ENCODE peak calls at places on chromosomes 2 and 18, in seven cellular contexts. E is heart left ventricle; M is thyroid gland; K is suprapubic skin; B is CD8-positive, alpha-beta T cell; R is colonic mucosa; U is GM23248. C is an unnamed sample.
A peak's percentile ranks its signal among the peaks of the same experiment; 100 is the strongest.

GRCh38 chr2:191845248-191845715 is 1.6 kb downstream of the CAVIN2 start:
- DNase-seq in M (peak; percentile 64), B (no peak), U (no peak), E (peak; percentile 82), R (no peak), K (no peak), C (no peak)

GRCh38 chr2:96423866-96424265 is 81.3 kb downstream of the NEURL3 start:
- DNase-seq in E (no peak), B (no peak), R (no peak), K (no peak), M (no peak), U (peak; percentile 74), C (no peak)

GRCh38 chr2:140033638-140034037 is 1253.4 kb upstream of the NXPH2 start:
- DNase-seq in R (no peak), U (no peak), E (no peak), M (no peak), K (no peak), B (no peak), C (no peak)

GRCh38 chr2:57877811-57878572 is 168.6 kb upstream of the VRK2 start:
- DNase-seq in E (no peak), R (no peak), B (no peak), U (no peak), K (no peak), M (no peak), C (no peak)

GRCh38 chr2:23926289-23926749 is 604 bp downstream of the ATAD2B start:
- DNase-seq in B (no peak), M (peak; percentile 48), R (peak; percentile 45), U (peak; percentile 66), E (peak; percentile 51), K (peak; percentile 81), C (no peak)

GRCh38 chr2:73268831-73269685 is 15.2 kb downstream of the FBXO41 start:
- DNase-seq in E (no peak), R (peak; percentile 81), U (peak; percentile 50), B (peak; percentile 81), M (peak; percentile 57), K (no peak), C (peak; percentile 82)

GRCh38 chr2:42492691-42493467 is 903 bp downstream of the KCNG3 start:
- DNase-seq in K (no peak), B (peak; percentile 41), R (peak; percentile 39), M (peak; percentile 12), E (no peak), U (peak; percentile 12), C (peak; percentile 28)

GRCh38 chr2:3641181-3641580 is 16.8 kb upstream of the ALLC start:
- DNase-seq in U (no peak), E (peak; percentile 20), B (no peak), K (peak; percentile 50), M (peak; percentile 27), R (no peak), C (no peak)

GRCh38 chr18:48535956-48536355 is 2.9 kb upstream of the CTIF start:
- DNase-seq in B (no peak), E (no peak), U (no peak), M (no peak), K (peak; percentile 23), R (no peak), C (no peak)

DNA sequence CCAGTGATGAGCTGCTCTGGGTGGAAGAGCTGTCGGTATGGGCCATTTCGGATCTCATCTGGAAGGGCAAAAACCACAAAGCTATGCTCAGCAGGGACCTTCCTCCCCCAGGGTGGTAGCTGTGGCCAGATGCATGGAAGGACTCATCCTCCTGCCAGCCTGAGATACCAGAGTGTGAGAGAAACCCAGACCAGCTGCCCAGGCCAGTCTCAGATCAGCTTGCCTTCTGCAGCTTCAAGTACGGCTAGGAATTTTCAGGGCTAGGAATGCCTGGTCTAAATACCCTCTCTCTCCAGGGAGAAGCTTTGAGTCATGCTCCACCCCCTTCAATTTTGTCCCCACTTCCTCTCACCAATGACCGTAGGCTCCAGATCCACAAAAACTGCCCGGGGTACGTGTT is 1.4 kb upstream of the TUBA4B start:
- DNase-seq in R (no peak), B (no peak), K (no peak), U (peak; percentile 18), M (no peak), E (no peak), C (no peak)
- H3K4me1 ChIP-seq in R (peaks cover 35% of the 10 kb centered on the region), B (peaks cover 60% of the 10 kb centered on the region), K (peaks cover 83% of the 10 kb centered on the region), U (peaks cover 41% of the 10 kb centered on the region), M (peaks cover 31% of the 10 kb centered on the region), E (peaks cover 62% of the 10 kb centered on the region), C (peaks cover 11% of the 10 kb centered on the region)

GRCh38 chr18:74488354-74488753 is 7.8 kb upstream of the CNDP2 start:
- DNase-seq in R (no peak), M (no peak), K (peak; percentile 38), B (no peak), E (no peak), U (no peak), C (no peak)
- H3K4me3 ChIP-seq in R (no peak overlapping the region), M (no peak overlapping the region), K (no peak overlapping the region), B (no peak overlapping the region), E (no peak overlapping the region), U (no peak overlapping the region), C (no peak overlapping the region)

DNA sequence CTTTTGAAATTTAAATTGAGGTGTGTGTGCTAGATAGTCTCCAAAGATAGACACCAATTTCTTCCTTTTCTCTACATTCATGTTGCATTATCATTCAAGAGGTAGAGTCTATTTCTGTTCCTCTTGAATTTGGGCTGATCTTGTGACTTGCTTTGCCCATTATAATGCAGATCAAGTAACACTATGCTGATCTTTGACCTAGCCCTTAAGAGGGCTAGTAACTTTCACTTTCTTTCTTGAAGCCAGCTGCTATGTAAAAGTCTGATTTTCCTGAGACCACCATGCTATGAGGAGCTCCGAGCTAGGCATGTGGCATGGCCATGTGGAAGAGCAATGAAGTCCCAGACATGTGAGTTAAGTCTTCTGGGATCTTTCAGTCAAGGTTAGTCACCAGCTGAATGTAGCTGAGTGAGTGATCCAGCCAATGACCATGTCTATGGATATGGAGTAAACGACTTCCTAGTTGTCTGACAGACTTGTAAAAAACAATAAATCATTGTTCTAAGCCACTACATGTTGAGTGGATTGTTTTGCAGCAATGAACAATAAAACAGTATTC is 189.4 kb upstream of the CWC22 start:
- DNase-seq in K (no peak), M (no peak), E (no peak), U (peak; percentile 6), B (no peak), R (no peak), C (peak; percentile 5)
- H3K4me1 ChIP-seq in K (no peaks in the 10 kb centered on the region), M (no peaks in the 10 kb centered on the region), E (no peaks in the 10 kb centered on the region), U (peaks cover 2% of the 10 kb centered on the region), B (no peaks in the 10 kb centered on the region), R (no peaks in the 10 kb centered on the region), C (peaks cover 1% of the 10 kb centered on the region)

DNA sequence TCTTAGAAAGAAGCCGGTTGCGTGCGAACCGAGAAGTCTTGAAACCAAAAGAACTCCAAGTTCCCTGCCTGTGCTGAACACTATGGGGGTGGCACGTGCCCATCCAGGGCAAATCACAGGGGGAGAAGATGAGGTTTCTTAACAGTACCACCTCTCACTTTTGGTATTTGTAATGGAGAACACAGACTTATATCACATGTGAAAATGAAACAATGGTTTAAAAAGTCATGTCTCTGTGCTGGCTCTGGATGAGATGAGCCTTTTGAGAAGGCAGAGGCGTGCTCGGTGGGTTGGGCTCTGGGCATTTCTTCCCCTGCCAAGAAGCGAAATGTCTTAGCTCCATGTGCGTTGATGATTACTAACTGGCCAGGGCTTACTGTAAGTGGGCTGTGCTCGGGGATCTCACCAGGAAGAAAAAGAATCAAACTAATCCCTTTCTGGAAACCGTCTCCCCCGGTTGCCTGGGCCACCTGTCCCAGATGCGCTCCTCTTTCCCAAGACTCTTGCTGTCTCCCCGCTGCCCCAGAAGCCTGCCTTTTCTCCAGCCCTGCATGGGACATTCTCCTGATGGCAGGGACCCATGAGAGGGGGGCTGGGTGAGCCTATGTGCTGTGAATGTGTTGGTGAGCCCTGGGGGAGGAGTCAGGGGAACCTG is 252.9 kb downstream of the PRKCE start:
- DNase-seq in U (peak; percentile 86), E (no peak), R (no peak), K (no peak), B (no peak), M (no peak), C (no peak)
- H3K4me3 ChIP-seq in U (peak overlapping the region; percentile 56), E (no peak overlapping the region), R (no peak overlapping the region), K (no peak overlapping the region), B (no peak overlapping the region), M (no peak overlapping the region), C (no peak overlapping the region)

GRCh38 chr2:39435254-39435653 is 1.8 kb downstream of the MAP4K3 start:
- DNase-seq in M (no peak), R (peak; percentile 24), K (no peak), B (no peak), E (no peak), U (peak; percentile 30), C (no peak)
- H3K4me1 ChIP-seq in M (peaks cover 63% of the 10 kb centered on the region), R (no peaks in the 10 kb centered on the region), K (peaks cover 76% of the 10 kb centered on the region), B (peaks cover 22% of the 10 kb centered on the region), E (peaks cover 75% of the 10 kb centered on the region), U (peaks cover 73% of the 10 kb centered on the region), C (peaks cover 8% of the 10 kb centered on the region)

GRCh38 chr18:6413554-6414117 is 1.1 kb downstream of the L3MBTL4 start:
- DNase-seq in M (peak; percentile 33), E (no peak), K (no peak), B (no peak), R (no peak), U (no peak), C (peak; percentile 66)
- H3K4me3 ChIP-seq in M (peak overlapping the region; percentile 69), E (peak overlapping the region; percentile 63), K (peak overlapping the region; percentile 71), B (no peak overlapping the region), R (peak overlapping the region; percentile 57), U (peak overlapping the region; percentile 61), C (no peak overlapping the region)

GRCh38 chr2:10329880-10330699 is 27.4 kb downstream of the HPCAL1 start:
- DNase-seq in M (no peak), E (peak; percentile 41), K (no peak), B (peak; percentile 47), R (no peak), U (peak; percentile 79), C (peak; percentile 92)

GRCh38 chr2:10331702-10332401 is 29.1 kb downstream of the HPCAL1 start:
- DNase-seq in M (no peak), R (no peak), B (peak; percentile 49), U (no peak), K (no peak), E (no peak), C (peak; percentile 43)

GRCh38 chr2:10331033-10331701 is 28.5 kb downstream of the HPCAL1 start:
- DNase-seq in E (peak; percentile 80), M (no peak), B (peak; percentile 73), R (peak; percentile 78), U (peak; percentile 89), K (no peak), C (peak; percentile 92)

GRCh38 chr2:10329584-10329879 is 26.8 kb downstream of the HPCAL1 start:
- DNase-seq in M (no peak), U (no peak), K (no peak), E (no peak), R (no peak), B (no peak), C (no peak)

GRCh38 chr2:10330700-10331032 is 28.0 kb downstream of the HPCAL1 start:
- DNase-seq in B (peak; percentile 31), R (no peak), U (no peak), E (no peak), M (no peak), K (no peak), C (no peak)
- H3K4me1 ChIP-seq in B (peaks cover 80% of the 10 kb centered on the region), R (peaks cover 27% of the 10 kb centered on the region), U (peaks cover 16% of the 10 kb centered on the region), E (peaks cover 58% of the 10 kb centered on the region), M (peaks cover 16% of the 10 kb centered on the region), K (peaks cover 39% of the 10 kb centered on the region), C (peaks cover 18% of the 10 kb centered on the region)